ENCODE peak calls at places on chromosome 10, in seven cellular contexts. One of them, this sample, is unnamed.

GRCh38 chr10:124152139-124152780 is 58.9 kb upstream of the CHST15 start:
- DNase-seq in neural progenitor cell: no peak
- DNase-seq in astrocyte: peak
- DNase-seq in body of pancreas: no peak
- DNase-seq in left ventricle myocardium inferior: peak
- DNase-seq in HepG2: peak
- DNase-seq in RWPE1: peak
- DNase-seq in this sample: peak

GRCh38 chr10:128275405-128275804 is 149.2 kb upstream of the MKI67 start:
- DNase-seq in neural progenitor cell: no peak
- DNase-seq in astrocyte: no peak
- DNase-seq in body of pancreas: no peak
- DNase-seq in left ventricle myocardium inferior: no peak
- DNase-seq in HepG2: no peak
- DNase-seq in RWPE1: no peak
- DNase-seq in this sample: no peak

GRCh38 chr10:75050520-75050919 is 60.9 kb upstream of the SAMD8 start:
- DNase-seq in neural progenitor cell: no peak
- DNase-seq in astrocyte: no peak
- DNase-seq in body of pancreas: no peak
- DNase-seq in left ventricle myocardium inferior: no peak
- DNase-seq in HepG2: no peak
- DNase-seq in RWPE1: no peak
- DNase-seq in this sample: no peak

GRCh38 chr10:31622993-31623392 is 304.0 kb downstream of the ZEB1 start:
- DNase-seq in neural progenitor cell: no peak
- DNase-seq in astrocyte: peak
- DNase-seq in body of pancreas: no peak
- DNase-seq in left ventricle myocardium inferior: no peak
- DNase-seq in HepG2: no peak
- DNase-seq in RWPE1: no peak
- DNase-seq in this sample: no peak

GRCh38 chr10:60389413-60390009 is at the start of gene ANK3:
- DNase-seq in neural progenitor cell: peak
- DNase-seq in astrocyte: no peak
- DNase-seq in body of pancreas: no peak
- DNase-seq in left ventricle myocardium inferior: no peak
- DNase-seq in HepG2: no peak
- DNase-seq in RWPE1: no peak
- DNase-seq in this sample: no peak

GRCh38 chr10:48209246-48209645 is 65.2 kb downstream of the FRMPD2 start:
- DNase-seq in neural progenitor cell: no peak
- DNase-seq in astrocyte: peak
- DNase-seq in body of pancreas: no peak
- DNase-seq in left ventricle myocardium inferior: no peak
- DNase-seq in HepG2: no peak
- DNase-seq in RWPE1: no peak
- DNase-seq in this sample: no peak

GRCh38 chr10:70190581-70190980 is 20.3 kb upstream of the SAR1A start:
- DNase-seq in neural progenitor cell: no peak
- DNase-seq in astrocyte: no peak
- DNase-seq in body of pancreas: no peak
- DNase-seq in left ventricle myocardium inferior: no peak
- DNase-seq in HepG2: no peak
- DNase-seq in RWPE1: no peak
- DNase-seq in this sample: no peak

GRCh38 chr10:120282421-120282820 is 174.6 kb upstream of the PLPP4 start:
- DNase-seq in neural progenitor cell: no peak
- DNase-seq in astrocyte: no peak
- DNase-seq in body of pancreas: no peak
- DNase-seq in left ventricle myocardium inferior: no peak
- DNase-seq in HepG2: no peak
- DNase-seq in RWPE1: no peak
- DNase-seq in this sample: no peak

GRCh38 chr10:29658984-29659769 is 24.4 kb upstream of the SVIL start:
- DNase-seq in neural progenitor cell: peak
- DNase-seq in astrocyte: peak
- DNase-seq in body of pancreas: peak
- DNase-seq in left ventricle myocardium inferior: no peak
- DNase-seq in HepG2: peak
- DNase-seq in RWPE1: peak
- DNase-seq in this sample: peak

GRCh38 chr10:71084061-71084817 is 128.1 kb upstream of the UNC5B start:
- DNase-seq in neural progenitor cell: no peak
- DNase-seq in astrocyte: no peak
- DNase-seq in body of pancreas: no peak
- DNase-seq in left ventricle myocardium inferior: no peak
- DNase-seq in HepG2: no peak
- DNase-seq in RWPE1: no peak
- DNase-seq in this sample: peak

GRCh38 chr10:90484518-90484917 is 373.3 kb downstream of the HTR7 start:
- DNase-seq in neural progenitor cell: peak
- DNase-seq in astrocyte: no peak
- DNase-seq in body of pancreas: no peak
- DNase-seq in left ventricle myocardium inferior: no peak
- DNase-seq in HepG2: no peak
- DNase-seq in RWPE1: peak
- DNase-seq in this sample: no peak

GRCh38 chr10:119177708-119178370 is 773 bp downstream of the PRDX3 start:
- DNase-seq in neural progenitor cell: no peak
- DNase-seq in astrocyte: no peak
- DNase-seq in body of pancreas: peak
- DNase-seq in left ventricle myocardium inferior: no peak
- DNase-seq in HepG2: peak
- DNase-seq in RWPE1: no peak
- DNase-seq in this sample: no peak

GRCh38 chr10:94225589-94225988 is 137.2 kb downstream of the NOC3L start:
- DNase-seq in neural progenitor cell: no peak
- DNase-seq in astrocyte: no peak
- DNase-seq in body of pancreas: peak
- DNase-seq in left ventricle myocardium inferior: no peak
- DNase-seq in HepG2: no peak
- DNase-seq in RWPE1: no peak
- DNase-seq in this sample: no peak

GRCh38 chr10:29471483-29471859 is 163.3 kb downstream of the SVIL start:
- DNase-seq in neural progenitor cell: no peak
- DNase-seq in astrocyte: peak
- DNase-seq in body of pancreas: no peak
- DNase-seq in left ventricle myocardium inferior: no peak
- DNase-seq in HepG2: no peak
- DNase-seq in RWPE1: peak
- DNase-seq in this sample: no peak

GRCh38 chr10:102763037-102763607 is 19.4 kb downstream of the WBP1L start:
- DNase-seq in neural progenitor cell: no peak
- DNase-seq in astrocyte: no peak
- DNase-seq in body of pancreas: no peak
- DNase-seq in left ventricle myocardium inferior: no peak
- DNase-seq in HepG2: no peak
- DNase-seq in RWPE1: no peak
- DNase-seq in this sample: no peak

GRCh38 chr10:3397231-3397630 is 224.6 kb upstream of the PITRM1 start:
- DNase-seq in neural progenitor cell: no peak
- DNase-seq in astrocyte: no peak
- DNase-seq in body of pancreas: no peak
- DNase-seq in left ventricle myocardium inferior: no peak
- DNase-seq in HepG2: no peak
- DNase-seq in RWPE1: no peak
- DNase-seq in this sample: no peak

GRCh38 chr10:9038146-9038714 is 983.7 kb downstream of the GATA3 start:
- DNase-seq in neural progenitor cell: no peak
- DNase-seq in astrocyte: peak
- DNase-seq in body of pancreas: no peak
- DNase-seq in left ventricle myocardium inferior: no peak
- DNase-seq in HepG2: no peak
- DNase-seq in RWPE1: no peak
- DNase-seq in this sample: no peak

GRCh38 chr10:3217301-3217700 is 44.7 kb upstream of the PITRM1 start:
- DNase-seq in neural progenitor cell: no peak
- DNase-seq in astrocyte: peak
- DNase-seq in body of pancreas: no peak
- DNase-seq in left ventricle myocardium inferior: no peak
- DNase-seq in HepG2: no peak
- DNase-seq in RWPE1: no peak
- DNase-seq in this sample: no peak

GRCh38 chr10:128062837-128063563 is 63.2 kb downstream of the MKI67 start:
- DNase-seq in neural progenitor cell: no peak
- DNase-seq in astrocyte: no peak
- DNase-seq in body of pancreas: peak
- DNase-seq in left ventricle myocardium inferior: no peak
- DNase-seq in HepG2: no peak
- DNase-seq in RWPE1: no peak
- DNase-seq in this sample: no peak

GRCh38 chr10:30062090-30062489 is 2.7 kb upstream of the JCAD start:
- DNase-seq in neural progenitor cell: no peak
- DNase-seq in astrocyte: peak
- DNase-seq in body of pancreas: no peak
- DNase-seq in left ventricle myocardium inferior: no peak
- DNase-seq in HepG2: no peak
- DNase-seq in RWPE1: no peak
- DNase-seq in this sample: no peak

GRCh38 chr10:110220383-110220782 is 13.0 kb downstream of the MXI1 start:
- DNase-seq in neural progenitor cell: no peak
- DNase-seq in astrocyte: no peak
- DNase-seq in body of pancreas: peak
- DNase-seq in left ventricle myocardium inferior: peak
- DNase-seq in HepG2: no peak
- DNase-seq in RWPE1: no peak
- DNase-seq in this sample: no peak

GRCh38 chr10:110219884-110220283 is 12.5 kb downstream of the MXI1 start:
- DNase-seq in neural progenitor cell: no peak
- DNase-seq in astrocyte: no peak
- DNase-seq in body of pancreas: no peak
- DNase-seq in left ventricle myocardium inferior: no peak
- DNase-seq in HepG2: no peak
- DNase-seq in RWPE1: no peak
- DNase-seq in this sample: no peak

GRCh38 chr10:110222896-110223675 is 15.7 kb downstream of the MXI1 start:
- DNase-seq in neural progenitor cell: no peak
- DNase-seq in astrocyte: no peak
- DNase-seq in body of pancreas: no peak
- DNase-seq in left ventricle myocardium inferior: no peak
- DNase-seq in HepG2: no peak
- DNase-seq in RWPE1: no peak
- DNase-seq in this sample: no peak

GRCh38 chr10:110221044-110221720 is 13.8 kb downstream of the MXI1 start:
- DNase-seq in neural progenitor cell: no peak
- DNase-seq in astrocyte: no peak
- DNase-seq in body of pancreas: no peak
- DNase-seq in left ventricle myocardium inferior: no peak
- DNase-seq in HepG2: no peak
- DNase-seq in RWPE1: no peak
- DNase-seq in this sample: no peak

GRCh38 chr10:110221721-110222261 is 14.4 kb downstream of the MXI1 start:
- DNase-seq in neural progenitor cell: peak
- DNase-seq in astrocyte: peak
- DNase-seq in body of pancreas: peak
- DNase-seq in left ventricle myocardium inferior: peak
- DNase-seq in HepG2: no peak
- DNase-seq in RWPE1: peak
- DNase-seq in this sample: peak
- H3K27ac ChIP-seq in neural progenitor cell: no peak
- H3K27ac ChIP-seq in astrocyte: peak
- H3K27ac ChIP-seq in body of pancreas: peak
- H3K27ac ChIP-seq in left ventricle myocardium inferior: peak
- H3K27ac ChIP-seq in HepG2: no peak
- H3K27ac ChIP-seq in RWPE1: peak
- H3K27ac ChIP-seq in this sample: peak

GRCh38 chr10:28077889-28078288 is 79.0 kb upstream of the ODAD2 start:
- DNase-seq in neural progenitor cell: no peak
- DNase-seq in astrocyte: peak
- DNase-seq in body of pancreas: no peak
- DNase-seq in left ventricle myocardium inferior: no peak
- DNase-seq in HepG2: no peak
- DNase-seq in RWPE1: peak
- DNase-seq in this sample: no peak

GRCh38 chr10:28082316-28082715 is 83.4 kb upstream of the ODAD2 start:
- DNase-seq in neural progenitor cell: no peak
- DNase-seq in astrocyte: no peak
- DNase-seq in body of pancreas: no peak
- DNase-seq in left ventricle myocardium inferior: no peak
- DNase-seq in HepG2: no peak
- DNase-seq in RWPE1: no peak
- DNase-seq in this sample: no peak

GRCh38 chr10:28087675-28088351 is 88.9 kb upstream of the ODAD2 start:
- DNase-seq in neural progenitor cell: no peak
- DNase-seq in astrocyte: peak
- DNase-seq in body of pancreas: no peak
- DNase-seq in left ventricle myocardium inferior: no peak
- DNase-seq in HepG2: no peak
- DNase-seq in RWPE1: peak
- DNase-seq in this sample: no peak

GRCh38 chr10:28082885-28083284 is 84.0 kb upstream of the ODAD2 start:
- DNase-seq in neural progenitor cell: no peak
- DNase-seq in astrocyte: no peak
- DNase-seq in body of pancreas: no peak
- DNase-seq in left ventricle myocardium inferior: no peak
- DNase-seq in HepG2: no peak
- DNase-seq in RWPE1: no peak
- DNase-seq in this sample: no peak
- H3K27ac ChIP-seq in neural progenitor cell: no peak
- H3K27ac ChIP-seq in astrocyte: no peak
- H3K27ac ChIP-seq in body of pancreas: no peak
- H3K27ac ChIP-seq in left ventricle myocardium inferior: no peak
- H3K27ac ChIP-seq in HepG2: no peak
- H3K27ac ChIP-seq in RWPE1: no peak
- H3K27ac ChIP-seq in this sample: no peak

DNA sequence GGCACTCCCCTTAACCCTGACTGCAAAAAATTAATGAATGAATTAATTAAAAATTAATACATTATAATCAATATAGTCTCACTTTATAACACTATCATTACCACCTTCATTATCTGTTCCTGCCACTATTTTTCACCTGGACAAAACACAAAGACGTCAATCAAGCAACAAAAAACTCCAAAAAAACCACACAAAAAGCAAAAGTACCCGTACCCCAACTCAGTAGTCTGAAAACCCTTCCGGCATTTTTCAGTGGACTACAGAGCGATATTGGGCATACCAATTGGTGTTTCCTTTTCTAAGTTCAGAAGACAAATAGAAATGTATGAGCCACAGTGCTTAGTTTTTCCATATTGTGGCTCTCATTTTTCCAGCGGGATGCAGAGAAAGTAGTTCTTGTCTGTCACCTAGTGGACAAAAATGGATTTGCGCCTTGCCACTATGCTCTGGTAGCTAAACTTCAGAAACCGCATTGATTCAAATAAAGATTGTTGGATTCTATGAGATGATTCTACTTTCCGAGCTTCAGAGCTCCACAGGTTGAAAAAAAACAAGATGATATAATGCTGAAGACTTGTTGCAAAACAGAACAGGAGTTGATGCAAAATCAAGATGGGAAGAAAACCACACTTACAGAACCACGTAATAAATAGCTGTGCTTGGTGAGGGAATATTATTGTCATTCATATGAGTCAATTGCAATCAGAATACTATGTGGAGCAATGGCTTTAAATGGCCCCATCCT is 50.6 kb upstream of the ITGB1 start:
- DNase-seq in neural progenitor cell: peak
- DNase-seq in astrocyte: peak
- DNase-seq in body of pancreas: peak
- DNase-seq in left ventricle myocardium inferior: no peak
- DNase-seq in HepG2: peak
- DNase-seq in RWPE1: peak
- DNase-seq in this sample: peak
- H3K27ac ChIP-seq in neural progenitor cell: no peak
- H3K27ac ChIP-seq in astrocyte: peak
- H3K27ac ChIP-seq in body of pancreas: no peak
- H3K27ac ChIP-seq in left ventricle myocardium inferior: no peak
- H3K27ac ChIP-seq in HepG2: no peak
- H3K27ac ChIP-seq in RWPE1: peak
- H3K27ac ChIP-seq in this sample: no peak

GRCh38 chr10:89167915-89168314 is 39.2 kb downstream of the CH25H start:
- DNase-seq in neural progenitor cell: no peak
- DNase-seq in astrocyte: no peak
- DNase-seq in body of pancreas: no peak
- DNase-seq in left ventricle myocardium inferior: no peak
- DNase-seq in HepG2: no peak
- DNase-seq in RWPE1: no peak
- DNase-seq in this sample: no peak
- H3K27ac ChIP-seq in neural progenitor cell: no peak
- H3K27ac ChIP-seq in astrocyte: no peak
- H3K27ac ChIP-seq in body of pancreas: no peak
- H3K27ac ChIP-seq in left ventricle myocardium inferior: no peak
- H3K27ac ChIP-seq in HepG2: no peak
- H3K27ac ChIP-seq in RWPE1: peak
- H3K27ac ChIP-seq in this sample: no peak